ENCODE peak calls at places on chromosomes 11 and 22, in eight cellular contexts. S, M, O, W, J, V, Y and H are unnamed samples.
A peak's percentile ranks its signal among the peaks of the same experiment; 100 is the strongest.

GRCh38 chr11:130588471-130588870 is 140.0 kb downstream of the ADAMTS15 start:
- DNase-seq in V (no peak), S (no peak), M (no peak), O (no peak), Y (no peak), J (no peak), W (no peak), H (peak; percentile 70)

GRCh38 chr11:30911247-30911646 is 325.1 kb upstream of the MPPED2 start:
- DNase-seq in J (no peak), O (no peak), V (no peak), W (no peak), M (no peak), S (no peak), Y (no peak), H (no peak)

GRCh38 chr22:46129390-46130041 is 20.8 kb upstream of the PPARA start:
- DNase-seq in Y (no peak), M (no peak), W (no peak), V (no peak), S (peak; percentile 66), J (no peak), O (no peak), H (no peak)

GRCh38 chr11:1757861-1758610 is 5.7 kb downstream of the CTSD start:
- DNase-seq in J (no peak), O (no peak), M (no peak), S (no peak), W (peak; percentile 89), Y (no peak), V (peak; percentile 69), H (no peak)

GRCh38 chr11:120013325-120014250 is 124.3 kb downstream of the TRIM29 start:
- DNase-seq in O (peak; percentile 77), S (peak; percentile 82), V (no peak), Y (peak; percentile 64), J (no peak), W (no peak), M (peak; percentile 57), H (peak; percentile 40)

GRCh38 chr11:77107950-77108349 is 5.3 kb downstream of the OMP start:
- DNase-seq in Y (no peak), W (no peak), O (no peak), V (no peak), S (no peak), M (peak; percentile 56), J (peak; percentile 93), H (peak; percentile 77)

GRCh38 chr11:77473001-77473800 is 693 bp downstream of the PAK1 start:
- DNase-seq in W (peak; percentile 58), V (peak; percentile 67), S (peak; percentile 73), Y (peak; percentile 52), M (peak; percentile 70), O (peak; percentile 69), J (no peak), H (peak; percentile 50)

GRCh38 chr11:65900125-65900898 is at the start of gene FOSL1:
- DNase-seq in W (peak; percentile 93), V (peak; percentile 94), M (no peak), O (peak; percentile 95), S (peak; percentile 93), Y (peak; percentile 56), J (peak; percentile 99), H (peak; percentile 99)

GRCh38 chr11:64223001-64223651 is 2.9 kb downstream of the TRPT1 start:
- DNase-seq in J (no peak), W (no peak), S (no peak), M (no peak), V (no peak), Y (no peak), O (no peak), H (no peak)